ENCODE peak calls at places on chromosomes 5 and 9, in eight cellular contexts. One of them, this sample, is unnamed.
A peak's percentile ranks its signal among the peaks of the same experiment; 100 is the strongest.

GRCh38 chr5:922041-922744 is 29.5 kb downstream of the TRIP13 start:
- DNase-seq in HepG2: no peak
- DNase-seq in A549: no peak
- DNase-seq in right lobe of liver: no peak
- DNase-seq in stomach: no peak
- DNase-seq in ovary: no peak
- DNase-seq in breast epithelium: no peak
- DNase-seq in heart left ventricle: no peak
- DNase-seq in this sample: no peak

GRCh38 chr5:109681763-109682162 is 8.0 kb upstream of the MAN2A1 start:
- DNase-seq in right lobe of liver: no peak
- DNase-seq in A549: no peak
- DNase-seq in heart left ventricle: no peak
- DNase-seq in ovary: no peak
- DNase-seq in stomach: no peak
- DNase-seq in HepG2: no peak
- DNase-seq in breast epithelium: no peak
- DNase-seq in this sample: no peak

GRCh38 chr9:102072061-102072764 is 333.8 kb upstream of the GRIN3A start:
- DNase-seq in right lobe of liver: no peak
- DNase-seq in stomach: no peak
- DNase-seq in ovary: no peak
- DNase-seq in heart left ventricle: no peak
- DNase-seq in HepG2: no peak
- DNase-seq in A549: no peak
- DNase-seq in breast epithelium: no peak
- DNase-seq in this sample: no peak

GRCh38 chr5:57538341-57538955 is 55.8 kb upstream of the ACTBL2 start:
- DNase-seq in ovary: no peak
- DNase-seq in breast epithelium: no peak
- DNase-seq in stomach: no peak
- DNase-seq in HepG2: no peak
- DNase-seq in heart left ventricle: no peak
- DNase-seq in A549: peak; percentile 16
- DNase-seq in right lobe of liver: no peak
- DNase-seq in this sample: no peak

GRCh38 chr9:123954921-123955320 is 25.0 kb upstream of the DENND1A start:
- DNase-seq in breast epithelium: no peak
- DNase-seq in stomach: no peak
- DNase-seq in ovary: no peak
- DNase-seq in heart left ventricle: no peak
- DNase-seq in right lobe of liver: no peak
- DNase-seq in HepG2: no peak
- DNase-seq in A549: no peak
- DNase-seq in this sample: no peak

GRCh38 chr9:105415344-105415980 is 32.4 kb upstream of the FSD1L start:
- DNase-seq in stomach: peak; percentile 59
- DNase-seq in HepG2: peak; percentile 62
- DNase-seq in heart left ventricle: no peak
- DNase-seq in ovary: peak; percentile 72
- DNase-seq in breast epithelium: peak; percentile 25
- DNase-seq in right lobe of liver: no peak
- DNase-seq in A549: peak; percentile 53
- DNase-seq in this sample: peak; percentile 77

GRCh38 chr5:180825768-180826525 is 23.3 kb upstream of the MGAT1 start:
- DNase-seq in stomach: peak; percentile 88
- DNase-seq in ovary: no peak
- DNase-seq in heart left ventricle: no peak
- DNase-seq in A549: no peak
- DNase-seq in breast epithelium: peak; percentile 85
- DNase-seq in right lobe of liver: peak; percentile 64
- DNase-seq in HepG2: peak; percentile 86
- DNase-seq in this sample: peak; percentile 71

GRCh38 chr5:141618030-141618803 is 583 bp downstream of the DIAPH1 start:
- DNase-seq in HepG2: peak; percentile 63
- DNase-seq in stomach: peak; percentile 88
- DNase-seq in ovary: peak; percentile 56
- DNase-seq in A549: peak; percentile 78
- DNase-seq in heart left ventricle: peak; percentile 73
- DNase-seq in right lobe of liver: peak; percentile 62
- DNase-seq in breast epithelium: peak; percentile 70
- DNase-seq in this sample: no peak

DNA sequence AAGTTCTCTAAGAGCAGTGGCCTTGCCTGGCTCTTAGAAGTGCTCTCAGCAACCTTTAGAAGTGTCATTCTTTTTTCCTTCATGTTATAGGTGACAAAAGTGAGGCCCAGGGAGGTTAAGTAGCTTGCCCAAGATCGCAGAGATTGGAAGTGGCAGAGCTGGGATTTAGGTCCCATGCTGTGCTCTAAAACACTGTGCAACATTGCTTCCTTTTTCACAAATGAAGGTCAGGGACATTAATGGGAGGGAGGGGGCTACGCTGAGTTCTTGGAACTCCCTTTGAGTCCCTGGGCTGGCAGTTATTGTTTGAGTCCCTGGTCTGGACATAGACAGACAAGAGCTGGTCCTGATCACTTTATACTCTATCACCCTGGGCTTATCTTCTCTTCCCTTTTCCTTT is 45.3 kb downstream of the PAM start:
- DNase-seq in A549: no peak
- DNase-seq in breast epithelium: no peak
- DNase-seq in heart left ventricle: no peak
- DNase-seq in right lobe of liver: no peak
- DNase-seq in ovary: no peak
- DNase-seq in stomach: no peak
- DNase-seq in HepG2: no peak
- DNase-seq in this sample: no peak
- TF ChIP-seq POLR2A in A549: no peak
- TF ChIP-seq POLR2A in breast epithelium: no peak
- TF ChIP-seq POLR2A in heart left ventricle: no peak
- TF ChIP-seq POLR2A in right lobe of liver: no peak
- TF ChIP-seq POLR2A in ovary: no peak
- TF ChIP-seq POLR2A in stomach: no peak
- TF ChIP-seq POLR2A in HepG2: no peak
- TF ChIP-seq POLR2A in this sample: no peak

DNA sequence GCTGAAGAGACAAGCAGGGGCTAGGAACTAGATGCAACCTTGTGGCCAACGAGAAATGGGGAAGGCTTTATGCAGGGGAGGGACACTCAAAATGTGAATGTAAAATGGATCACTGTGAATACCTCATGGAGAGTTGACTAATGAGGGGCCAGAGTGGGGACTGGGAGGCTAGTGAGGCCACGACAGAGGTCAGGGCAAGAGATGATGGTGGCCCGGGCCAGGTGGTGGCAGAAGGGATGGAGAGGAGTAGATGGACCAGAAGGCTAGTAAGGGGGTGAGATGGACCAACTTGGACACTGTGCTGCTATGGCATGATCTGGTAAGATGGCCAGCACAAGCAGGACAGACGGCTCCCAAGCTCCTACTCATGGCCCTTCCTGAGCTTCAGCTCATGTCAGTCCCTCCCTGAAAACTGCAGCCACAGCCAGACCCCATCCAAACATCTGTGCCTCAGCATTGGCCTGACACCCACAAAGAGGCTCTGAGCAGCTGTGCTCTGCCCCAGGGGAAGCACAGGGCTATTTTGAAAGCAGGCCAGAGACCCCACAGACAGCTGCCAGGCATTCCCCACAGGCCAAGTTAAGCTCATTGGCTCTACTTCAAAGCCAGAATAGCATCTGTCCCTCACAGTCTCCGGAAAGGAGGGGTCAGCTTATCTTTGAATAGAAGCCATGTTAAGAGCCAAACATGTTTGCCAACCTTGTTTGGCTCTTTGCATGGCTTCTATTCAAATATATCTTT is 22.1 kb downstream of the P4HA2 start:
- DNase-seq in right lobe of liver: no peak
- DNase-seq in ovary: no peak
- DNase-seq in stomach: no peak
- DNase-seq in HepG2: no peak
- DNase-seq in breast epithelium: peak; percentile 4
- DNase-seq in A549: no peak
- DNase-seq in heart left ventricle: no peak
- DNase-seq in this sample: peak; percentile 2
- H3K4me1 ChIP-seq in right lobe of liver: no peaks in the 10 kb centered on the region
- H3K4me1 ChIP-seq in ovary: no peaks in the 10 kb centered on the region
- H3K4me1 ChIP-seq in stomach: no peaks in the 10 kb centered on the region
- H3K4me1 ChIP-seq in HepG2: no peaks in the 10 kb centered on the region
- H3K4me1 ChIP-seq in breast epithelium: no peaks in the 10 kb centered on the region
- H3K4me1 ChIP-seq in A549: no peaks in the 10 kb centered on the region
- H3K4me1 ChIP-seq in heart left ventricle: peaks cover 49% of the 10 kb centered on the region
- H3K4me1 ChIP-seq in this sample: no peaks in the 10 kb centered on the region

GRCh38 chr5:133746834-133747233 is 134.5 kb upstream of the FSTL4 start:
- DNase-seq in right lobe of liver: no peak
- DNase-seq in HepG2: peak; percentile 4
- DNase-seq in ovary: no peak
- DNase-seq in stomach: no peak
- DNase-seq in heart left ventricle: no peak
- DNase-seq in A549: peak; percentile 51
- DNase-seq in breast epithelium: no peak
- DNase-seq in this sample: no peak
- TF ChIP-seq CTCF in right lobe of liver: no peak
- TF ChIP-seq CTCF in HepG2: peak; percentile 10
- TF ChIP-seq CTCF in ovary: no peak
- TF ChIP-seq CTCF in stomach: no peak
- TF ChIP-seq CTCF in heart left ventricle: no peak
- TF ChIP-seq CTCF in A549: no peak
- TF ChIP-seq CTCF in breast epithelium: no peak
- TF ChIP-seq CTCF in this sample: no peak

GRCh38 chr5:67350185-67350584 is 153.6 kb upstream of the CD180 start:
- DNase-seq in A549: no peak
- DNase-seq in HepG2: no peak
- DNase-seq in right lobe of liver: no peak
- DNase-seq in ovary: no peak
- DNase-seq in stomach: no peak
- DNase-seq in breast epithelium: no peak
- DNase-seq in heart left ventricle: no peak
- DNase-seq in this sample: no peak

GRCh38 chr5:67350600-67351315 is 154.2 kb upstream of the CD180 start:
- DNase-seq in A549: no peak
- DNase-seq in heart left ventricle: no peak
- DNase-seq in ovary: no peak
- DNase-seq in HepG2: no peak
- DNase-seq in breast epithelium: no peak
- DNase-seq in stomach: no peak
- DNase-seq in right lobe of liver: no peak
- DNase-seq in this sample: no peak

GRCh38 chr5:67354051-67354450 is 157.5 kb upstream of the CD180 start:
- DNase-seq in ovary: no peak
- DNase-seq in A549: no peak
- DNase-seq in HepG2: no peak
- DNase-seq in heart left ventricle: no peak
- DNase-seq in stomach: no peak
- DNase-seq in breast epithelium: no peak
- DNase-seq in right lobe of liver: no peak
- DNase-seq in this sample: no peak

GRCh38 chr5:67355135-67355729 is 158.6 kb upstream of the CD180 start:
- DNase-seq in right lobe of liver: no peak
- DNase-seq in HepG2: no peak
- DNase-seq in A549: no peak
- DNase-seq in heart left ventricle: no peak
- DNase-seq in stomach: no peak
- DNase-seq in breast epithelium: no peak
- DNase-seq in ovary: no peak
- DNase-seq in this sample: no peak

DNA sequence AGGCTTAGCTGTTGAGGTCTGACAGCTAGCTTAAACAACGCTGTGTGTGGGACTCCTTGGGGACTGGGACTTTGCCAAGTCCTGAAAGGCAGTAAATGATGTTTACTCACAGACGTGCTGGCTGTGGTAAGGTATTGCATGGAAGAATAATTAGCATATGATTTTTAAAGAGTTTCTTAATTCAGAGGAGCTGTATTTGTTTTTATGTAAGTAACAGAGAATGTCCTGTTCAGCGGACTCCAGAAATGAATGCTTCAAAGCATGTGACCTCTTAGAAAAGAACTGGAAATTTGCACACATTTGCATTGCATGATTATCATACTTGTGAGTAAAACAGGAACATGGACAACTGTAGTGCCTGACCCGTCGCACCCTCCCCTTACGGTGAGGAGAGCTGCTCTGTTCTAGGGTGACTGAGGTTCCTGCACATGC is 156.9 kb upstream of the CD180 start:
- DNase-seq in heart left ventricle: no peak
- DNase-seq in A549: no peak
- DNase-seq in HepG2: no peak
- DNase-seq in stomach: no peak
- DNase-seq in breast epithelium: no peak
- DNase-seq in right lobe of liver: no peak
- DNase-seq in ovary: no peak
- DNase-seq in this sample: no peak
- TF ChIP-seq POLR2A in heart left ventricle: no peak
- TF ChIP-seq POLR2A in A549: no peak
- TF ChIP-seq POLR2A in HepG2: no peak
- TF ChIP-seq POLR2A in stomach: no peak
- TF ChIP-seq POLR2A in breast epithelium: no peak
- TF ChIP-seq POLR2A in right lobe of liver: no peak
- TF ChIP-seq POLR2A in ovary: no peak
- TF ChIP-seq POLR2A in this sample: no peak

GRCh38 chr9:127415657-127416056 is 8.5 kb upstream of the ZNF79 start:
- DNase-seq in stomach: no peak
- DNase-seq in right lobe of liver: no peak
- DNase-seq in ovary: no peak
- DNase-seq in heart left ventricle: no peak
- DNase-seq in breast epithelium: no peak
- DNase-seq in HepG2: no peak
- DNase-seq in A549: no peak
- DNase-seq in this sample: no peak
- H3K4me1 ChIP-seq in stomach: peaks cover 5% of the 10 kb centered on the region
- H3K4me1 ChIP-seq in right lobe of liver: no peaks in the 10 kb centered on the region
- H3K4me1 ChIP-seq in ovary: peaks cover 4% of the 10 kb centered on the region
- H3K4me1 ChIP-seq in heart left ventricle: peaks cover 12% of the 10 kb centered on the region
- H3K4me1 ChIP-seq in breast epithelium: no peaks in the 10 kb centered on the region
- H3K4me1 ChIP-seq in HepG2: peaks cover 5% of the 10 kb centered on the region
- H3K4me1 ChIP-seq in A549: peaks cover 23% of the 10 kb centered on the region
- H3K4me1 ChIP-seq in this sample: peaks cover 15% of the 10 kb centered on the region

GRCh38 chr9:98806394-98807069 is 938 bp upstream of the GALNT12 start:
- DNase-seq in A549: no peak
- DNase-seq in heart left ventricle: no peak
- DNase-seq in ovary: no peak
- DNase-seq in right lobe of liver: no peak
- DNase-seq in stomach: no peak
- DNase-seq in breast epithelium: no peak
- DNase-seq in HepG2: no peak
- DNase-seq in this sample: no peak
- TF ChIP-seq CTCF in A549: peak; percentile 45
- TF ChIP-seq CTCF in heart left ventricle: no peak
- TF ChIP-seq CTCF in ovary: no peak
- TF ChIP-seq CTCF in right lobe of liver: no peak
- TF ChIP-seq CTCF in stomach: no peak
- TF ChIP-seq CTCF in breast epithelium: no peak
- TF ChIP-seq CTCF in HepG2: no peak
- TF ChIP-seq CTCF in this sample: peak; percentile 39

This sample was measured in tibial nerve.